ENCODE peak calls at places on chromosomes 6 and 20, in four cellular contexts. O, K, S and I are unnamed samples.

GRCh38 chr6:90393232-90393884 is 96.7 kb upstream of the BACH2 start:
- DNase-seq in O (peak; percentile 63), K (peak; percentile 14), S (peak; percentile 83), I (peak; percentile 67)

GRCh38 chr20:37688093-37688492 is 5.7 kb upstream of the CTNNBL1 start:
- DNase-seq in O (no peak), K (no peak), S (no peak), I (no peak)

GRCh38 chr6:22959571-22959970 is 390.2 kb downstream of the HDGFL1 start:
- DNase-seq in O (no peak), K (no peak), S (no peak), I (no peak)

GRCh38 chr6:16130437-16130891 is 1.6 kb downstream of the MYLIP start:
- DNase-seq in O (no peak), K (no peak), S (peak; percentile 6), I (no peak)

GRCh38 chr6:142856857-142857608 is 87.9 kb downstream of the HIVEP2 start:
- DNase-seq in O (no peak), K (no peak), S (peak; percentile 41), I (no peak)

GRCh38 chr6:30145818-30146217 is 9.9 kb downstream of the TRIM40 start:
- DNase-seq in O (no peak), K (no peak), S (no peak), I (peak; percentile 17)

GRCh38 chr20:21501184-21501583 is 12.7 kb downstream of the NKX2-2 start:
- DNase-seq in O (no peak), K (no peak), S (no peak), I (no peak)

GRCh38 chr6:100186552-100186951 is 192.5 kb upstream of the MCHR2 start:
- DNase-seq in O (no peak), K (no peak), S (no peak), I (no peak)

GRCh38 chr6:26520088-26520839 is 17.9 kb upstream of the HMGN4 start:
- DNase-seq in O (no peak), K (peak; percentile 25), S (no peak), I (peak; percentile 65)

GRCh38 chr6:139917943-139918342 is 543.5 kb upstream of the CITED2 start:
- DNase-seq in O (no peak), K (no peak), S (no peak), I (no peak)

GRCh38 chr20:59598625-59599310 is 5.6 kb upstream of the PHACTR3 start:
- DNase-seq in O (peak; percentile 39), K (peak; percentile 28), S (peak; percentile 36), I (peak; percentile 79)

GRCh38 chr6:138088307-138088744 is 18.9 kb downstream of the PERP start:
- DNase-seq in O (peak; percentile 28), K (peak; percentile 88), S (no peak), I (no peak)

GRCh38 chr6:1765160-1765900 is 155.6 kb downstream of the FOXC1 start:
- DNase-seq in O (no peak), K (no peak), S (no peak), I (no peak)

GRCh38 chr20:5316188-5317158 is at the start of gene PROKR2:
- DNase-seq in O (no peak), K (no peak), S (peak; percentile 16), I (no peak)

GRCh38 chr20:44841955-44842354 is 31.6 kb upstream of the RIMS4 start:
- DNase-seq in O (no peak), K (no peak), S (no peak), I (no peak)

GRCh38 chr6:21856096-21856825 is 262.7 kb downstream of the SOX4 start:
- DNase-seq in O (no peak), K (no peak), S (no peak), I (no peak)

GRCh38 chr6:160274846-160275510 is 16.4 kb upstream of the SLC22A2 start:
- DNase-seq in O (no peak), K (no peak), S (no peak), I (peak; percentile 40)

GRCh38 chr6:56699066-56699654 is 56.5 kb upstream of the DST start:
- DNase-seq in O (no peak), K (no peak), S (no peak), I (no peak)

GRCh38 chr6:31663961-31664789 is 622 bp downstream of the GPANK1 start:
- DNase-seq in O (no peak), K (no peak), S (peak; percentile 34), I (no peak)

GRCh38 chr6:81761197-81761596 is 8.7 kb upstream of the TENT5A start:
- DNase-seq in O (no peak), K (no peak), S (no peak), I (no peak)